ENCODE peak calls at places on chromosomes 12 and 14, in four cellular contexts. Q is neural crest cell, O is glutamatergic neuron, E is ovary. B is an unnamed sample.

GRCh38 chr12:30753233-30753632 is 1.5 kb downstream of the CAPRIN2 start:
- DNase-seq in Q (peak; percentile 21), O (peak; percentile 60), E (no peak), B (peak; percentile 10)

GRCh38 chr12:58548801-58549200 is 371.5 kb downstream of the LRIG3 start:
- DNase-seq in Q (no peak), O (no peak), E (no peak), B (no peak)

GRCh38 chr14:75023108-75023507 is 20.4 kb downstream of the EIF2B2 start:
- DNase-seq in Q (no peak), O (no peak), E (no peak), B (no peak)

GRCh38 chr14:75307700-75308379 is 29.2 kb downstream of the FOS start:
- DNase-seq in Q (peak; percentile 96), O (peak; percentile 92), E (peak; percentile 93), B (peak; percentile 56)

GRCh38 chr14:57512221-57512620 is 18.6 kb upstream of the CCDC198 start:
- DNase-seq in Q (no peak), O (no peak), E (no peak), B (no peak)

GRCh38 chr14:91418387-91419043 is 895 bp upstream of the CCDC88C start:
- DNase-seq in Q (peak; percentile 73), O (peak; percentile 84), E (peak; percentile 37), B (peak; percentile 53)

GRCh38 chr12:22190-22529 is 44.4 kb upstream of the IQSEC3 start:
- DNase-seq in Q (no peak), O (no peak), E (no peak), B (no peak)

GRCh38 chr14:105199093-105199492 is 18.0 kb upstream of the NUDT14 start:
- DNase-seq in Q (no peak), O (no peak), E (no peak), B (no peak)

GRCh38 chr14:56490379-56490778 is 89.2 kb upstream of the TMEM260 start:
- DNase-seq in Q (no peak), O (no peak), E (no peak), B (no peak)

GRCh38 chr14:104356738-104357688 is 218.6 kb downstream of the KIF26A start:
- DNase-seq in Q (no peak), O (no peak), E (no peak), B (no peak)

GRCh38 chr14:34450542-34450915 is 11.5 kb downstream of the SPTSSA start:
- DNase-seq in Q (no peak), O (no peak), E (no peak), B (no peak)

GRCh38 chr14:68247867-68248266 is 428.3 kb downstream of the RAD51B start:
- DNase-seq in Q (no peak), O (no peak), E (no peak), B (no peak)

GRCh38 chr12:15899282-15899870 is 11.8 kb upstream of the DERA start:
- DNase-seq in Q (no peak), O (no peak), E (no peak), B (no peak)

GRCh38 chr12:130026608-130027176 is 122.9 kb upstream of the TMEM132D start:
- DNase-seq in Q (peak; percentile 55), O (peak; percentile 55), E (no peak), B (peak; percentile 62)

GRCh38 chr12:109743076-109743910 is 29.7 kb downstream of the FAM222A start:
- DNase-seq in Q (no peak), O (peak; percentile 11), E (peak; percentile 16), B (no peak)

GRCh38 chr12:132045751-132046150 is 96.0 kb downstream of the EP400 start:
- DNase-seq in Q (no peak), O (no peak), E (no peak), B (no peak)

GRCh38 chr12:96400631-96401060 is 407 bp upstream of the CDK17 start:
- DNase-seq in Q (no peak), O (no peak), E (no peak), B (no peak)

GRCh38 chr12:10395390-10395998 is 5.7 kb upstream of the KLRK1 start:
- DNase-seq in Q (no peak), O (no peak), E (peak; percentile 28), B (peak; percentile 12)

GRCh38 chr14:94640721-94641631 is 28.8 kb downstream of the SERPINA3 start:
- DNase-seq in Q (no peak), O (no peak), E (no peak), B (no peak)

GRCh38 chr12:132866251-132866828 is 21.1 kb downstream of the CHFR start:
- DNase-seq in Q (no peak), O (no peak), E (no peak), B (no peak)

GRCh38 chr12:108622921-108623514 is 10.7 kb downstream of the SELPLG start:
- DNase-seq in Q (no peak), O (no peak), E (no peak), B (no peak)

DNA sequence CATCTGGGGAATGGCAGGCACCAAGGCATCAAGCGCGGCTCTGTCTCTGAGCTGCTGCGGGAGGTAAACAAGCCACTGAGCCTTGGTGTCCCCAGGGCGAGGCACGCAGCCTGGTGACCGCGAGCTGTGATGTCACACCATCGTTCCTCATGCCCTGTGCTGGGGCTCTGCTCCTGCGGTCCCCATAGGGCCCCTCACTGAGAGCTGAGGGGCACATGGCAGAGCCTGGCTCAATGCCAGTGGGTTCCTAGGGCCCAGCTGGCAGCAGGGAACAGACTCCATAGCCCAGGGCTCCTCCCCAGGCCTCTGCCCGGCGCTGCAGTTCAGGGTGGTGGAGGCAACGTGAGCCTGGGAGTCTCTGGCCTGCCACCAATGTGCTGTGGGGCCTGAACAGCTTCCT is 22.6 kb downstream of the CHGA start:
- DNase-seq in Q (no peak), O (peak; percentile 13), E (no peak), B (no peak)
- TF ChIP-seq CTCF in Q (no peak), O (no peak), E (no peak), B (no peak)

GRCh38 chr12:67991158-67991557 is 1.9 kb downstream of the IFNG-AS1 start:
- DNase-seq in Q (no peak), O (peak; percentile 23), E (no peak), B (no peak)

GRCh38 chr12:67998379-67998778 is 9.1 kb downstream of the IFNG-AS1 start:
- DNase-seq in Q (no peak), O (no peak), E (no peak), B (no peak)

GRCh38 chr12:67996347-67996746 is 7.1 kb downstream of the IFNG-AS1 start:
- DNase-seq in Q (no peak), O (no peak), E (no peak), B (no peak)

GRCh38 chr12:67993143-67993542 is 3.9 kb downstream of the IFNG-AS1 start:
- DNase-seq in Q (no peak), O (no peak), E (no peak), B (no peak)

DNA sequence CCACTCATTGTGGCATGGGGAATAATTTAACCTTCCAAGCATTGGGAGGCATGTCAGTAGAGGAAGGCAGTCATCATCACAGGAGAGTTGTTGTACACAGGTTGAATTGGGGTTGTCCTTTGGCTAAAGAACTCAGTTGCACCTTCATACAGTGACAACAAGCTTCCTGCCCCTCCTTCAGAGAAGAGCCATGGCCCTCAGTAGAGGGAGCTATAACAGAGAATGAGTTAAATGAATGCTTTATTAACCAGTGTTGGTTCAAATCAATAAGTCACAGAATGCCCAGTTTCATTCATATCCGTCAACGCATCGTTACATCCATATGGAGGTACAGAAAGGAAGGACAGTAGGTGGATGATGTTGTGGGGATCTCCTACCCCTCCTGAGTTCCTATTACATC is 4.8 kb downstream of the IFNG-AS1 start:
- DNase-seq in Q (no peak), O (no peak), E (no peak), B (no peak)
- TF ChIP-seq CTCF in Q (no peak), O (no peak), E (no peak), B (no peak)

DNA sequence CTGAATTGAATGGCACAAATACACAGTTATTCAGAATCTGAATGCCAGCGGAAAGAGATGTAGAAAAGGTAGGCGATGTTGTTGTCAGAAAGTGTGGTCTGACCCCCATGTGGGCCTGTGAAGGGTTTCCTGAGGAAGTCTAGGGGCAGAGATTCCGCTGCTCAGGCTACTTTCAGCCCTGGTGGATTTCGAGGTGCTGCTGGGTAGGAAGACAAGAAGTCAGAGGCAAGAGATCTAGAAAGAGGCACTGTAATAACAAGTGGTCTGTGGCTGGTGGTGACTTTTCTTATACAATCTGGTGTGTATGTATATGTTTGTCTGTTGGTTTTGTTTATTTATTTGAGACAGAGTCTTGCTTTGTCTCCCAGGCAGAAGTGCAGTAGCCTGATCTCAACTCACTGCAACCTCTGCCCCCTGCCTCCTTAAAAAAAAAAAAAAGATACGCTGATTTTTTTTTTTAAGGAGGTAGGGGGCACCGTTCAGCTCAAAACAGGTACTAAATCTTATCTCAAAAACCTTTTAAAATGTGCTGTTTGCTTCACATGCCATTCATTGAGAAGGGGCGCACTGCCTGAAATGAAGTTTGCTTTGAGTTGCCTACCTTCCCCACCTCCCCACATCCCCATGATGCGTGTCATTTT is 27.1 kb upstream of the MANSC4 start:
- DNase-seq in Q (no peak), O (no peak), E (no peak), B (no peak)
- TF ChIP-seq CTCF in Q (no peak), O (no peak), E (no peak), B (no peak)

DNA sequence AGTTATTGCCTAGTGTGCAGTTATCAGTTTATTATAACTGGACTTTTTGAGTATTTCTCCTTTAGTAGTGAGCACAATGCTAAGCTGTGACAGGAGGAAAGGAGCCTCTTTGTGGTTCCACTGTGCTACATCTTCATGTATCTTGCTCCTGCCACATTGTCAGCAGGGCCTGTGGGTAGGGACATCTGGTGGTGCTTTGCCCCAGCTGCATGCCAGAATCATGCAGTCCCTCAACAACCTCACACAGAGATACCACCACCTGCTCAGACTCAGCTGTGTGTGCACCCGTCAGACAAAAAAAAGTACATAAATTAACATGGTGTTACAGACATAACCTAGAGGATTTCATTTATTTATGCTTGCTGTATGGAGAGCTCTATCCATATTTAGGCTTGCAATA is 51.1 kb downstream of the MIS18BP1 start:
- DNase-seq in Q (no peak), O (peak; percentile 52), E (no peak), B (no peak)
- TF ChIP-seq CTCF in Q (no peak), O (no peak), E (no peak), B (peak; percentile 48)